ENCODE peak calls at places on chromosomes 12 and 14, in six cellular contexts. R is stomach, Y is pancreas, W is cardiac muscle cell, S is left ventricle myocardium inferior, X is GM23338. E is an unnamed sample. For H3K4me1, the result is how much of the 10 kb centered on the place peaks cover.

GRCh38 chr12:11927311-11927935 is 143.3 kb upstream of the BCL2L14 start:
- DNase-seq in R (no peak), Y (no peak), W (peak), S (no peak), X (peak), E (no peak)

GRCh38 chr12:118034429-118035193 is 18.1 kb downstream of the RFC5 start:
- DNase-seq in R (no peak), Y (no peak), W (peak), S (no peak), X (peak), E (peak)

GRCh38 chr14:68948686-68949085 is 30.4 kb downstream of the ACTN1 start:
- DNase-seq in R (no peak), Y (no peak), W (no peak), S (no peak), X (no peak), E (no peak)

GRCh38 chr14:103711516-103712431 is 3.5 kb downstream of the XRCC3 start:
- DNase-seq in R (peak), Y (no peak), W (no peak), S (peak), X (no peak), E (no peak)

GRCh38 chr12:958449-959123 is 9.1 kb upstream of the RAD52 start:
- DNase-seq in R (peak), Y (no peak), W (no peak), S (no peak), X (no peak), E (no peak)

GRCh38 chr14:19851365-19851764 is 23.6 kb upstream of the OR4K2 start:
- DNase-seq in R (no peak), Y (no peak), W (no peak), S (no peak), X (no peak), E (no peak)

GRCh38 chr12:22729898-22730443 is 105.0 kb downstream of the ETNK1 start:
- DNase-seq in R (no peak), Y (no peak), W (no peak), S (no peak), X (no peak), E (no peak)

GRCh38 chr14:74377976-74378690 is 29.9 kb downstream of the VRTN start:
- DNase-seq in R (no peak), Y (no peak), W (no peak), S (no peak), X (no peak), E (no peak)

GRCh38 chr14:47676301-47676617 is 854 bp upstream of the MDGA2 start:
- DNase-seq in R (no peak), Y (no peak), W (no peak), S (no peak), X (no peak), E (no peak)
- H3K4me3 ChIP-seq in R (peak), Y (no peak), W (peak), S (peak), X (peak), E (no peak)

GRCh38 chr12:69922999-69923398 is 98.0 kb downstream of the MYRFL start:
- DNase-seq in R (no peak), Y (no peak), W (no peak), S (no peak), X (no peak), E (no peak)
- TF ChIP-seq CTCF in R (no peak), Y (no peak), W (no peak), S (no peak), X (no peak), E (no peak)

GRCh38 chr14:93035917-93036651 is 79.6 kb downstream of the ITPK1 start:
- DNase-seq in R (no peak), Y (no peak), W (peak), S (peak), X (no peak), E (peak)
- H3K4me1 ChIP-seq in R (half or more), Y (under half), W (half or more), S (half or more), X (under half), E (half or more)

GRCh38 chr12:42643881-42644579 is 54.5 kb upstream of the PRICKLE1 start:
- DNase-seq in R (no peak), Y (no peak), W (no peak), S (no peak), X (no peak), E (no peak)
- H3K4me3 ChIP-seq in R (no peak), Y (no peak), W (no peak), S (no peak), X (no peak), E (no peak)

GRCh38 chr12:131525795-131526508 is 184.9 kb upstream of the SFSWAP start:
- DNase-seq in R (no peak), Y (no peak), W (no peak), S (no peak), X (no peak), E (no peak)

GRCh38 chr12:131529196-131530040 is 181.5 kb upstream of the SFSWAP start:
- DNase-seq in R (no peak), Y (no peak), W (no peak), S (no peak), X (no peak), E (no peak)

GRCh38 chr12:131527736-131528135 is 183.2 kb upstream of the SFSWAP start:
- DNase-seq in R (no peak), Y (no peak), W (no peak), S (no peak), X (no peak), E (no peak)

GRCh38 chr12:131528144-131528543 is 182.7 kb upstream of the SFSWAP start:
- DNase-seq in R (no peak), Y (no peak), W (no peak), S (no peak), X (no peak), E (no peak)

GRCh38 chr12:131527092-131527491 is 183.8 kb upstream of the SFSWAP start:
- DNase-seq in R (no peak), Y (no peak), W (no peak), S (no peak), X (no peak), E (no peak)
- TF ChIP-seq CTCF in R (no peak), Y (no peak), W (no peak), S (no peak), X (no peak), E (no peak)

GRCh38 chr12:52795694-52796428 is at the start of gene KRT3:
- DNase-seq in R (no peak), Y (no peak), W (no peak), S (no peak), X (no peak), E (no peak)
- H3K4me1 ChIP-seq in R (under half), Y (under half), W (under half), S (under half), X (under half), E (under half)

DNA sequence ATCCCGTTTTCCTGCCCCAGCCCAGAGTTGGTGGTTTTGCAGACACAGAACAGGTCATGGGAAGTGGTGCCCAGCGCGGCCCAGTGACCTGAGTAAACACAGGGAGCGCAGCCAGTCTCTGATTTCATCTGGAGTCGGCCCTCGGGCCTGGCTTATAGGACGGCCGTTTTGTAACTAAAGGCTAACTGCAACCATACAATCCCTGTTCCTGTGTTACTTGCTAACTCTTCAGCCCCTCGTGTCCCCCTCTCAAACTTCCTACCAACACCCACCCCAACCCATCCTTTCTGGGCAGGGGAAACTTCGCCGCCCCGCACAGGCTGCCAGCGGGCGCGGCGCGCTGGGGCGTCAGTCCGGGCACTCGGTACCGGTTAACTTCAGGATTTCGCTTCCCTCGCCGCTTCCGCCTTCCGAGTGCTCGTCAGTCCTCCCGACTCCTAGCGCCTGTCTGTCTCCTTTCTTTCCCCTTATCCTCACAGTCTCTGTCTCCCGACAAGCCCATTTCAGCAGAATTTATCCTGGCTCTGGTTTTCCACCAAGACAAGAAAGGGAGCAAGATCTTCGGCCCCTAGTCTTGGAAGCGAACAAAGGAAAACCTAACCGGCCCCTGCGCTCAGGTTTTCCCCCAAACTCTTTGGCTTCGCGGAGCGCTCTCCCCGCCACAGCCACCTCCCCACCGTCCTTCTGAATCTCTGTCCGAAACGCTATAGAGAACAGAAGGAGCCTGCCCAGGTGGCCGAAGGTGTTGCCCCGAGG is 2.0 kb downstream of the SIX1 start:
- DNase-seq in R (no peak), Y (no peak), W (no peak), S (no peak), X (peak), E (peak)
- H3K4me3 ChIP-seq in R (peak), Y (no peak), W (peak), S (peak), X (peak), E (peak)

DNA sequence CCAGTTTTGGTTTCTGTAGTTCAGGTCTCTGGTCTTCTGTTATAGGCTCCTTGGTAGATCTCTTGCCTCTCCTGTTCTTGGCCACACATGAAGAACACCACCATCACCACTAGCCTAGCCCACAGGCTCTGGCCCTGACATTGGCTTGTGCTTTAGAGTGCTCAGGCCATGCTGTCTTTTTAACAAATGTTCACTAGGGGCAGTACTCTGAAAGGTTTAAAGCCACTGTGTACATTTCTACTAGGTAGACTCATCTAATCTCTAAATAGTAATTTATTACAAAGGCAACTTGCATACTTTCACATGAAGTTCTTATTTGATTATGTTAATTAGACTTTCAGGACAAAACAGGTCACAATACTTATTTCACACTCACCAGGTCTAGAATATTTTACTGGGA is 38.3 kb downstream of the PDE6H start:
- DNase-seq in R (no peak), Y (no peak), W (no peak), S (no peak), X (peak), E (peak)
- TF ChIP-seq CTCF in R (no peak), Y (no peak), W (no peak), S (no peak), X (peak), E (peak)

DNA sequence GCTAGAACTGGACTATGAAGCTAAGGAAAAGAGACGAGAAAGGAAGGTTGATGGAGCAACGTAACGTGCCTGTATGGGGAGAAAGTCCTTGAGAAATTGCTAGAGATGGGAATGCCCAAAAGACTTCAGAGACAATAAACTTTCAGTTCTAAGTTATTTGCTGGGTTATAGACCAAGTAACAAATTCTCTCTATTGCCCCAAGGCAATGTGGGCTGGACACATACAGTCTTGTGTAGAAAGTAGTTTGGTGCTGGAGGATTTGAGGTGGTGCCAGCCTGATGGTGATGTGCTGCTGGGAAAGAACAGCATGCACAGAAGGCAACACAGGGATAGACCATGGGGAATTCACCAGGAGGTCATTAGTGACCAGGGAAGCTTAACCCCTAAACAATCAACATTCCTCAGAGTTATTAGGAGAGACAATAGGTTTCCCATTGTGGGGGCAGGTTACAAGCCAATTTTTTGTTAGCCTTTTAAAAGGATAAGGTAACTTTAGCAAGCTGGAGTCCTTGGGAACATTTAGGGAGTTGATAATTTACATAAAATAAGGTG is 61.6 kb downstream of the LMNTD1 start:
- DNase-seq in R (no peak), Y (no peak), W (no peak), S (no peak), X (no peak), E (no peak)
- H3K4me1 ChIP-seq in R (under half), Y (under half), W (under half), S (under half), X (under half), E (half or more)